ENCODE peak calls at places on chromosomes 16 and 17, in eight cellular contexts. O, A, D, T, I, F, N and C are unnamed samples.
A peak's percentile ranks its signal among the peaks of the same experiment; 100 is the strongest.

GRCh38 chr16:27892879-27893278 is 170.6 kb downstream of the GSG1L start:
- DNase-seq in D (no peak), F (no peak), I (no peak), N (no peak), O (no peak), A (no peak), T (no peak), C (peak; percentile 11)

GRCh38 chr17:48622857-48623256 is 3.3 kb downstream of the HOXB9 start:
- DNase-seq in F (no peak), A (no peak), D (no peak), T (no peak), O (no peak), I (no peak), N (no peak), C (no peak)

GRCh38 chr16:10514369-10515055 is 65.9 kb downstream of the EMP2 start:
- DNase-seq in F (peak; percentile 53), I (peak; percentile 34), N (no peak), O (peak; percentile 20), D (peak; percentile 48), T (peak; percentile 75), A (peak; percentile 36), C (peak; percentile 40)

GRCh38 chr17:57324060-57324459 is 67.7 kb downstream of the MSI2 start:
- DNase-seq in I (no peak), F (no peak), O (no peak), D (no peak), A (no peak), T (no peak), N (no peak), C (no peak)

GRCh38 chr16:2466667-2467300 is 4.3 kb upstream of the NTN3 start:
- DNase-seq in I (no peak), F (no peak), N (no peak), T (peak; percentile 63), A (no peak), D (no peak), O (no peak), C (no peak)

GRCh38 chr17:76399175-76400172 is 15.1 kb downstream of the SPHK1 start:
- DNase-seq in D (no peak), F (no peak), T (no peak), O (no peak), N (no peak), I (no peak), A (no peak), C (no peak)

GRCh38 chr17:61647044-61647443 is 56.0 kb upstream of the NACA2 start:
- DNase-seq in T (no peak), O (no peak), I (no peak), D (peak; percentile 16), F (peak; percentile 28), N (no peak), A (no peak), C (no peak)

GRCh38 chr16:72763927-72764628 is 283.9 kb downstream of the ZFHX3 start:
- DNase-seq in N (no peak), A (no peak), T (no peak), D (no peak), O (no peak), F (no peak), I (no peak), C (no peak)

GRCh38 chr17:28807925-28808641 is 34.5 kb downstream of the FAM222B start:
- DNase-seq in D (peak; percentile 72), I (no peak), F (peak; percentile 82), A (peak; percentile 56), T (no peak), N (no peak), O (no peak), C (peak; percentile 78)

GRCh38 chr16:5062790-5063765 is 2.7 kb downstream of the C16orf89 start:
- DNase-seq in T (peak; percentile 50), I (no peak), A (no peak), N (no peak), F (no peak), D (no peak), O (no peak), C (peak; percentile 31)

GRCh38 chr17:80629298-80630028 is 84.8 kb downstream of the RPTOR start:
- DNase-seq in F (no peak), A (no peak), I (no peak), T (no peak), O (no peak), D (no peak), N (no peak), C (no peak)

GRCh38 chr17:76054112-76054476 is 18.2 kb downstream of the SRP68 start:
- DNase-seq in A (no peak), D (no peak), F (peak; percentile 44), N (no peak), O (no peak), T (no peak), I (no peak), C (peak; percentile 34)

GRCh38 chr16:89956511-89957213 is 8.1 kb downstream of the DEF8 start:
- DNase-seq in N (no peak), A (no peak), O (no peak), T (no peak), D (no peak), F (no peak), I (no peak), C (no peak)

GRCh38 chr16:22625948-22626347 is 115.3 kb downstream of the NPIPB5 start:
- DNase-seq in A (no peak), N (no peak), O (no peak), F (no peak), D (no peak), T (no peak), I (no peak), C (no peak)

GRCh38 chr16:11871193-11871592 is 19.9 kb upstream of the RSL1D1 start:
- DNase-seq in N (no peak), A (no peak), F (no peak), I (no peak), D (no peak), T (no peak), O (no peak), C (peak; percentile 53)

GRCh38 chr17:69335018-69335417 is 8.1 kb upstream of the ABCA5 start:
- DNase-seq in I (no peak), T (no peak), N (no peak), D (peak; percentile 8), A (peak; percentile 28), O (no peak), F (no peak), C (peak; percentile 39)

GRCh38 chr17:34637548-34638525 is 58.5 kb downstream of the TMEM132E start:
- DNase-seq in F (peak; percentile 42), N (peak; percentile 69), A (peak; percentile 88), D (peak; percentile 19), I (peak; percentile 77), T (peak; percentile 82), O (peak; percentile 80), C (peak; percentile 71)

GRCh38 chr17:36869856-36870617 is 67.2 kb upstream of the LHX1 start:
- DNase-seq in I (no peak), N (no peak), A (no peak), F (no peak), O (no peak), D (no peak), T (no peak), C (peak; percentile 73)

GRCh38 chr17:82285141-82285540 is 11.6 kb upstream of the CSNK1D start:
- DNase-seq in A (no peak), F (no peak), T (no peak), N (no peak), O (no peak), D (no peak), I (no peak), C (no peak)

GRCh38 chr17:75661531-75661930 is 5.4 kb downstream of the RECQL5 start:
- DNase-seq in D (no peak), O (no peak), N (no peak), F (no peak), A (peak; percentile 92), T (no peak), I (no peak), C (no peak)

GRCh38 chr17:28216528-28216927 is 102.5 kb upstream of the TMEM97 start:
- DNase-seq in T (no peak), O (no peak), N (no peak), A (no peak), I (no peak), D (no peak), F (peak; percentile 58), C (no peak)

GRCh38 chr16:57043248-57043647 is 49.1 kb upstream of the CPNE2 start:
- DNase-seq in I (no peak), T (no peak), O (no peak), F (no peak), N (no peak), D (no peak), A (no peak), C (no peak)

GRCh38 chr17:1298616-1299015 is 19.2 kb downstream of the TRARG1 start:
- DNase-seq in O (peak; percentile 49), I (peak; percentile 46), F (no peak), A (no peak), N (no peak), D (no peak), T (no peak), C (no peak)

GRCh38 chr16:50280932-50281331 is 14.6 kb downstream of the ADCY7 start:
- DNase-seq in F (no peak), N (no peak), O (no peak), I (no peak), T (no peak), D (no peak), A (no peak), C (no peak)